ENCODE peak calls at places on chromosomes 1 and 21, in six cellular contexts. D is brain microvascular endothelial cell, W is uterus, T is heart left ventricle, O is psoas muscle, N is cardiac muscle cell. C is an unnamed sample.

GRCh38 chr1:228341450-228341813 is 65.2 kb downstream of the TRIM11 start:
- DNase-seq in D (no peak), W (peak; percentile 11), T (peak; percentile 62), O (peak; percentile 9), N (no peak), C (peak; percentile 30)

GRCh38 chr1:182101415-182102041 is 40.0 kb upstream of the ZNF648 start:
- DNase-seq in D (no peak), W (no peak), T (no peak), O (no peak), N (peak; percentile 42), C (no peak)

GRCh38 chr1:77950873-77951272 is 28.0 kb downstream of the FUBP1 start:
- DNase-seq in D (no peak), W (no peak), T (no peak), O (no peak), N (no peak), C (no peak)

GRCh38 chr1:154951901-154952657 is 3.8 kb downstream of the PBXIP1 start:
- DNase-seq in D (no peak), W (no peak), T (peak; percentile 59), O (no peak), N (peak; percentile 56), C (no peak)

GRCh38 chr21:33230518-33231324 is 983 bp downstream of the IFNAR2 start:
- DNase-seq in D (peak; percentile 54), W (peak; percentile 43), T (peak; percentile 78), O (peak; percentile 58), N (peak; percentile 49), C (peak; percentile 58)

GRCh38 chr1:92961896-92962752 is 862 bp upstream of the DIPK1A start:
- DNase-seq in D (no peak), W (peak; percentile 60), T (no peak), O (no peak), N (peak; percentile 34), C (no peak)

GRCh38 chr1:118767971-118768370 is 220.2 kb downstream of the TBX15 start:
- DNase-seq in D (no peak), W (no peak), T (no peak), O (no peak), N (no peak), C (no peak)

GRCh38 chr1:23211955-23212354 is 5.3 kb downstream of the HTR1D start:
- DNase-seq in D (no peak), W (no peak), T (no peak), O (no peak), N (no peak), C (no peak)

GRCh38 chr21:41894511-41894910 is 15.4 kb upstream of the PRDM15 start:
- DNase-seq in D (no peak), W (no peak), T (no peak), O (no peak), N (no peak), C (no peak)

DNA sequence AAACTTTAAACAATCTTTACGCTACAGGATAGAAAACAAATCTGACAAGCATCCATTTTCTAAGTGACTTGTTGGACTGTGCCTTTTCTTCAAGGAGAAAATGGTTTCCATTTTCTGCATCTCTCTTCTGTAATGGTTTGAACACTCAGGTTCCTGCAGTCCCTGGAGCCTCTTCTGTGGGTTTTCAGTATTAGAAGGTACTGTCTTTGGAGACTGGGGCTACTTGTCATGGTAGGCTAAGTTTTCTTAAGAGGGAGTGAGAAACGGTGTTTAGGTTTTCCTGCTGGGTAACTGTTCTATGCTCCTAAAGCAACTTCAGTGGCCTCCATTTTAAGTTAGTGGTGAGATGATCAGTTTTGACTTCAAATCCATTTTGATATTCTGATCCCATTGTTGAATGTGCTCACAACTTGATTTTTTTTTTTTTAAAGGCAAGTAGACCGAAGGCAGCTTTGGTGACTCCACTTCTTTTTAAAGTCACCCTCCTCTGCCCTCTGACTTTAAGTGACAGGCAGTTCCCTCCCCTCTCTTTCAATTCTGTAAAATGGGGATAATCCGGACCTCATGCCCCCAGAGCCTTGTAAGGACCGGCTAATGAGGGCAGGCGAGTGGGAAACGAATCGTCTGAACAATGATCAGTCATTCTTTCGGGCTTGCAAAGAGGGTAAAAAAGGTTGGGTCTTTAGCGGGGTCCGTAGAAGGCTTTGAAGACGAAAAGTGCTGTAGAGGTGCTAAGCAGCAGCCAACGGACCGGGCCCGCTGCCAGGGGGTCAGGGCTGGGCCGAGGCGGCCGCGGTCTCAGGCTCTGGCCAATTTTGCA is 1.0 kb upstream of the ARID1A start:
- DNase-seq in D (no peak), W (no peak), T (no peak), O (no peak), N (no peak), C (no peak)
- TF ChIP-seq CTCF in D (no peak), W (no peak), T (no peak), O (no peak), N (no peak), C (no peak)

GRCh38 chr1:26165126-26165892 is 3.5 kb downstream of the C1orf232 start:
- DNase-seq in D (no peak), W (no peak), T (no peak), O (no peak), N (no peak), C (peak; percentile 4)
- H3K4me3 ChIP-seq in D (no peak overlapping the region), W (no peak overlapping the region), T (no peak overlapping the region), O (no peak overlapping the region), N (no peak overlapping the region), C (no peak overlapping the region)

GRCh38 chr1:31181515-31182343 is 58.0 kb downstream of the NKAIN1 start:
- DNase-seq in D (peak; percentile 29), W (no peak), T (peak; percentile 77), O (peak; percentile 68), N (peak; percentile 61), C (peak; percentile 88)
- TF ChIP-seq CTCF in D (peak; percentile 69), W (peak; percentile 36), T (peak; percentile 71), O (peak; percentile 78), N (peak; percentile 82), C (peak; percentile 68)

DNA sequence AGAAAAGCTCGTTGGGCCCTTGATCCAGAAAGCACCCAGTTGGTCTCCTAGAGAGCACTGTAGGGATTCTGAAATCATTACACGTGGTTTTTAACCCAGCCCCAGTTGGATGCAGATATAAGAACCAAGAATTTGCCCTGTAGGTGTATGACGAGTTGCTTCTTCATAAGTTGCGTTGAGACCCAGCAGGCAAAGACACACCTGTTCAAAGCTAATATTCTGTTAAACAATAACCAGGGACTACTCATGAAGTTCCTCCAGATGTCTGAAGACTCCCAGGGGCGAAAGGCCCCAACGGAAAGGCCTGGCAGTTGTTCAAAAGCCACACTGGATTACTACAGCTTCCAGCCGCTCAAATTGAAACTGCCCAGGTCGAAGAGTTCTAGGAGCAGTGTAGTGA is 88.6 kb upstream of the HNRNPU start:
- DNase-seq in D (no peak), W (no peak), T (no peak), O (no peak), N (no peak), C (no peak)
- H3K4me3 ChIP-seq in D (no peak overlapping the region), W (no peak overlapping the region), T (no peak overlapping the region), O (peak overlapping the region; percentile 3), N (no peak overlapping the region), C (no peak overlapping the region)